ENCODE peak calls at places on chromosomes 4 and X, in seven cellular contexts. S is hepatocyte, W is fibroblast of mammary gland, E is ovary, O is GM13976, Y is MM.1S, V is suprapubic skin. X is an unnamed sample.

GRCh38 chr4:40046311-40046980 is 10.2 kb upstream of the N4BP2 start:
- DNase-seq in Y (no peak), S (peak; percentile 68), E (no peak), W (peak; percentile 42), V (no peak), O (no peak), X (peak; percentile 83)

GRCh38 chrX:100695991-100696390 is 35.9 kb downstream of the SYTL4 start:
- DNase-seq in W (no peak), Y (no peak), V (no peak), E (no peak), S (no peak), O (no peak), X (no peak)

GRCh38 chr4:183356931-183357675 is 34.9 kb upstream of the CLDN24 start:
- DNase-seq in W (no peak), O (no peak), V (peak; percentile 60), Y (no peak), S (no peak), E (no peak), X (no peak)

GRCh38 chrX:11367609-11368430 is 74.6 kb downstream of the AMELX start:
- DNase-seq in S (no peak), E (no peak), W (peak; percentile 58), O (no peak), Y (no peak), V (no peak), X (no peak)

GRCh38 chrX:152480269-152481212 is 29.4 kb upstream of the GABRA3 start:
- DNase-seq in Y (no peak), W (no peak), S (no peak), O (no peak), V (no peak), E (no peak), X (no peak)

GRCh38 chrX:47194388-47194787 is 759 bp downstream of the UBA1 start:
- DNase-seq in O (no peak), E (no peak), V (no peak), Y (no peak), W (no peak), S (no peak), X (no peak)

GRCh38 chr4:60723796-60724195 is 476.3 kb upstream of the ADGRL3 start:
- DNase-seq in O (no peak), W (no peak), S (no peak), E (no peak), Y (no peak), V (no peak), X (no peak)

GRCh38 chr4:121784975-121785374 is 16.1 kb upstream of the EXOSC9 start:
- DNase-seq in O (no peak), E (no peak), V (no peak), W (peak; percentile 94), S (no peak), Y (no peak), X (no peak)

GRCh38 chrX:10007604-10008003 is 40.4 kb downstream of the CLDN34 start:
- DNase-seq in S (no peak), E (no peak), V (no peak), O (no peak), Y (no peak), W (no peak), X (no peak)

GRCh38 chr4:87035881-87036509 is 101.2 kb downstream of the AFF1 start:
- DNase-seq in W (no peak), O (no peak), Y (no peak), E (no peak), V (no peak), S (no peak), X (no peak)

GRCh38 chrX:136694491-136695087 is 46.6 kb downstream of the CD40LG start:
- DNase-seq in E (no peak), Y (peak; percentile 79), V (no peak), W (peak; percentile 60), O (peak; percentile 57), S (peak; percentile 51), X (peak; percentile 17)

GRCh38 chr4:175560628-175561027 is 251.4 kb downstream of the GPM6A start:
- DNase-seq in O (peak; percentile 13), W (peak; percentile 38), V (no peak), S (peak; percentile 25), Y (peak; percentile 77), E (no peak), X (no peak)

GRCh38 chr4:84719115-84719514 is 136.2 kb downstream of the CDS1 start:
- DNase-seq in W (peak; percentile 47), O (no peak), V (no peak), S (no peak), Y (no peak), E (no peak), X (no peak)

GRCh38 chrX:39894626-39895025 is 203.1 kb downstream of the BCOR start:
- DNase-seq in Y (no peak), O (no peak), W (no peak), S (peak; percentile 39), V (no peak), E (no peak), X (no peak)
- TF ChIP-seq CTCF in Y (no peak), O (no peak), W (no peak), S (no peak), V (no peak), E (no peak), X (no peak)

GRCh38 chr4:95348418-95348817 is 200.4 kb downstream of the UNC5C start:
- DNase-seq in O (no peak), E (no peak), S (no peak), W (no peak), V (no peak), Y (no peak), X (no peak)
- TF ChIP-seq CTCF in O (no peak), E (no peak), S (no peak), W (no peak), V (no peak), Y (no peak), X (no peak)

GRCh38 chrX:132590350-132591026 is 101.7 kb upstream of the MBNL3 start:
- DNase-seq in Y (no peak), O (no peak), S (peak; percentile 5), V (no peak), W (no peak), E (no peak), X (no peak)

GRCh38 chrX:132594129-132594528 is 105.3 kb upstream of the MBNL3 start:
- DNase-seq in Y (no peak), V (no peak), E (no peak), W (peak; percentile 79), S (peak; percentile 14), O (no peak), X (no peak)

GRCh38 chrX:132591719-132592275 is 103.0 kb upstream of the MBNL3 start:
- DNase-seq in Y (no peak), V (no peak), W (no peak), E (no peak), O (no peak), S (no peak), X (no peak)

DNA sequence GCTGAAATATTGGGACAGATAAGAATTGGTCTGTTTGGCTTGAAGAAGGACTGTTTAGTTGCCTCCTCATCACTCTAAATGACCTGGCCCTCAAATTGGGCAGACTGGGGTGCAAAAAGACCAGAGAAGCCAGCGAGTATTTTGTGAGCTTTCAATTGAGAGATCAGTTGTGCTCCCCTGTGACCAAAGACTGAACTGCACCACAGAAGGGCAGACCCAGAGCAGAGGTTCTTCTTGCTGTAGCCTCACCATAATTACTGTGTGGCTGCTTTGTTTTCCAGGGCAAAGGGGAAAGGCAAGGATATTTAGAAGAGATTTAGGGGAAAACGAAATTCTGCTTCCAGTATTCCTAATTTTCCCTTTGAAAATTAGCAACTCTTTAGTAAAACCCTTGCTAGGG is 104.0 kb upstream of the MBNL3 start:
- DNase-seq in E (no peak), O (no peak), V (no peak), W (peak; percentile 15), Y (peak; percentile 17), S (peak; percentile 25), X (peak; percentile 8)
- TF ChIP-seq CTCF in E (no peak), O (peak; percentile 14), V (no peak), W (peak; percentile 35), Y (peak; percentile 47), S (peak; percentile 27), X (no peak)

DNA sequence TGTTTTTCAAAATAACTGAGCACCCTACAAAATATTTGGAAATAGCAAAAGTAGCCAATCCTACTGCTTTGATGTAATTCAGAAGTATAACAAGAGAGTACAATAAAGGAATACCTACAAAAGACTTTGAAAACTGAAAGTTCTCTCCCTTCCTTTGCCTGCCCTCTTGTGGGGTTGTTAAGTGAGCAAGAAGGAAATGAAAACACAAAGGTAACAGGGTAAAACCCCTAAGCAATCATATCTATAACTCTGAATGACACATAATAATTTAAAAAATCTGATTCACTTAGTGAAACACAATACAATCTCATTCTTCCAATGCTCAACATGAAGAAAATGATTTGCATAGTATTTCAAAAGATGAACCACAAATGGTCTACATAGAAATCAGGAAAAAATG is 98.2 kb downstream of the FRYL start:
- DNase-seq in O (peak; percentile 36), V (no peak), Y (peak; percentile 52), W (peak; percentile 58), S (peak; percentile 32), E (no peak), X (peak; percentile 30)
- TF ChIP-seq CTCF in O (peak; percentile 36), V (no peak), Y (peak; percentile 38), W (peak; percentile 45), S (peak; percentile 39), E (no peak), X (peak; percentile 68)

GRCh38 chrX:114959729-114960128 is 57.7 kb downstream of the IL13RA2 start:
- DNase-seq in E (no peak), W (peak; percentile 43), V (no peak), Y (peak; percentile 35), S (peak; percentile 19), O (peak; percentile 17), X (no peak)
- TF ChIP-seq CTCF in E (no peak), W (peak; percentile 55), V (no peak), Y (peak; percentile 55), S (peak; percentile 77), O (peak; percentile 11), X (no peak)

DNA sequence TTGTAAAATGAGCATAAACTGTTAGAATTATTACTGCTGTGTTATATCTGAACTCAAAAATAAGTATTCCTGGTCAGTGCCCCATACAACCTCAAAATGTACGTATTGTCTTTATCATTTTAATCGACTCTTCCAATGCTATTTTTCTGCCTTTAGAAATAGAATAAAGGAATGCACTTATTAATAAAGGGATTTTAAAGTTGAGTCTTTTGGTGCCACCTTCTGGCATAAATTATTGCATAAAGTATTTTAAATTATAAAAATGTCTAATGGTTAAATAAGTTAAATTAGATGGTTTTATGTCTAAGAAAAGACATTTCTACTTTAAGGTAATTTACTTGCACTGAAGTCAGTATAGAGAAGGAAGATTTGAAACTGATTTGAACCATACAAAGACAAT is 424.0 kb upstream of the NDST4 start:
- DNase-seq in W (peak; percentile 15), S (peak; percentile 5), E (no peak), V (no peak), Y (peak; percentile 29), O (no peak), X (no peak)
- TF ChIP-seq CTCF in W (no peak), S (peak; percentile 53), E (no peak), V (no peak), Y (peak; percentile 29), O (no peak), X (no peak)

GRCh38 chr4:73803213-73803612 is 33.3 kb upstream of the CXCL6 start:
- DNase-seq in S (no peak), Y (no peak), V (no peak), W (no peak), O (no peak), E (no peak), X (no peak)
- TF ChIP-seq CTCF in S (no peak), Y (no peak), V (no peak), W (no peak), O (no peak), E (no peak), X (no peak)